ENCODE peak calls at places on chromosomes 16 and 17, in six cellular contexts. X is IMR-90; E is pancreas; J is heart left ventricle; O is adrenal gland; T is CD8-positive, alpha-beta T cell. S is an unnamed sample. For H3K27me3, the result is how much of the 10 kb centered on the place peaks cover.

GRCh38 chr17:69972251-69972650 is 102.8 kb upstream of the KCNJ16 start:
- DNase-seq in X (peak), E (no peak), J (no peak), O (no peak), T (no peak), S (no peak)

GRCh38 chr16:15807603-15808009 is 49.2 kb downstream of the MYH11 start:
- DNase-seq in X (peak), E (no peak), J (no peak), O (no peak), T (no peak), S (no peak)

GRCh38 chr16:78094166-78094565 is 5.3 kb upstream of the WWOX start:
- DNase-seq in X (no peak), E (no peak), J (no peak), O (no peak), T (no peak), S (no peak)

GRCh38 chr17:37483311-37484039 is 6.2 kb upstream of the DUSP14 start:
- DNase-seq in X (peak), E (no peak), J (no peak), O (no peak), T (no peak), S (no peak)

GRCh38 chr16:85017151-85017550 is 5.8 kb upstream of the ZDHHC7 start:
- DNase-seq in X (peak), E (no peak), J (no peak), O (no peak), T (no peak), S (no peak)

GRCh38 chr16:71441348-71441781 is 489 bp downstream of the TLE7 start:
- DNase-seq in X (no peak), E (no peak), J (no peak), O (no peak), T (no peak), S (no peak)

GRCh38 chr17:31261596-31261995 is 35.4 kb downstream of the OMG start:
- DNase-seq in X (no peak), E (no peak), J (no peak), O (no peak), T (no peak), S (no peak)

GRCh38 chr16:57720142-57720575 is 15.4 kb upstream of the KATNB1 start:
- DNase-seq in X (peak), E (peak), J (no peak), O (peak), T (no peak), S (no peak)

GRCh38 chr16:82061861-82062525 is 26.9 kb downstream of the HSD17B2 start:
- DNase-seq in X (peak), E (no peak), J (no peak), O (no peak), T (no peak), S (no peak)

GRCh38 chr16:4792951-4793513 is 2.1 kb upstream of the SMIM22 start:
- DNase-seq in X (no peak), E (no peak), J (no peak), O (no peak), T (no peak), S (no peak)

GRCh38 chr17:77420804-77421634 is 280.2 kb downstream of the SEC14L1 start:
- DNase-seq in X (peak), E (no peak), J (peak), O (no peak), T (no peak), S (peak)

GRCh38 chr17:44688675-44689491 is 693 bp downstream of the CCDC43 start:
- DNase-seq in X (peak), E (no peak), J (no peak), O (no peak), T (no peak), S (no peak)

GRCh38 chr17:38584350-38584925 is 21.3 kb downstream of the SRCIN1 start:
- DNase-seq in X (peak), E (peak), J (peak), O (peak), T (no peak), S (peak)

GRCh38 chr17:79026345-79027273 is 2.6 kb downstream of the C1QTNF1 start:
- DNase-seq in X (peak), E (no peak), J (peak), O (peak), T (no peak), S (no peak)

GRCh38 chr17:20225162-20226115 is 216.3 kb downstream of the SPECC1 start:
- DNase-seq in X (no peak), E (no peak), J (no peak), O (no peak), T (no peak), S (no peak)

GRCh38 chr17:55086635-55087058 is 118.1 kb downstream of the STXBP4 start:
- DNase-seq in X (peak), E (no peak), J (no peak), O (no peak), T (no peak), S (no peak)

GRCh38 chr17:30920282-30920681 is 1.5 kb upstream of the ADAP2 start:
- DNase-seq in X (peak), E (no peak), J (peak), O (no peak), T (no peak), S (no peak)

GRCh38 chr17:77204531-77204930 is 63.8 kb downstream of the SEC14L1 start:
- DNase-seq in X (no peak), E (no peak), J (no peak), O (no peak), T (no peak), S (no peak)

GRCh38 chr17:50828508-50829170 is 6.7 kb upstream of the WFIKKN2 start:
- DNase-seq in X (no peak), E (no peak), J (no peak), O (no peak), T (no peak), S (no peak)

GRCh38 chr17:80356231-80356856 is 58.6 kb upstream of the ENDOV start:
- DNase-seq in X (no peak), E (no peak), J (no peak), O (no peak), T (no peak), S (no peak)

GRCh38 chr17:69287168-69287567 is 39.8 kb downstream of the ABCA5 start:
- DNase-seq in X (peak), E (no peak), J (no peak), O (no peak), T (no peak), S (no peak)

GRCh38 chr16:30381351-30382041 is 865 bp downstream of the SEPTIN1 start:
- DNase-seq in X (no peak), E (no peak), J (no peak), O (no peak), T (no peak), S (no peak)

GRCh38 chr17:18263885-18264682 is 3.6 kb downstream of the MIEF2 start:
- DNase-seq in X (no peak), E (no peak), J (no peak), O (no peak), T (no peak), S (no peak)

GRCh38 chr17:59837362-59838195 is 55.2 kb downstream of the TUBD1 start:
- DNase-seq in X (peak), E (peak), J (no peak), O (peak), T (no peak), S (peak)

GRCh38 chr17:67132366-67132765 is 88.0 kb downstream of the CACNG1 start:
- DNase-seq in X (no peak), E (no peak), J (no peak), O (no peak), T (no peak), S (no peak)

GRCh38 chr17:4747847-4748246 is 8.1 kb upstream of the CXCL16 start:
- DNase-seq in X (no peak), E (no peak), J (no peak), O (no peak), T (no peak), S (no peak)

GRCh38 chr17:42672038-42672437 is 4.8 kb downstream of the PLEKHH3 start:
- DNase-seq in X (no peak), E (peak), J (peak), O (no peak), T (no peak), S (no peak)

GRCh38 chr16:3094289-3095027 is 4.6 kb downstream of the ZSCAN10 start:
- DNase-seq in X (peak), E (no peak), J (no peak), O (no peak), T (peak), S (peak)

GRCh38 chr16:72673118-72673517 is 374.8 kb downstream of the ZFHX3 start:
- DNase-seq in X (peak), E (no peak), J (no peak), O (no peak), T (no peak), S (no peak)

GRCh38 chr17:42252528-42253172 is 23.5 kb downstream of the STAT5B start:
- DNase-seq in X (no peak), E (no peak), J (no peak), O (no peak), T (no peak), S (no peak)

GRCh38 chr16:4200000-4200780 is 41.7 kb downstream of the SRL start:
- DNase-seq in X (peak), E (peak), J (peak), O (peak), T (no peak), S (peak)

GRCh38 chr17:82094931-82095776 is 2.9 kb downstream of the FASN start:
- DNase-seq in X (no peak), E (no peak), J (peak), O (peak), T (no peak), S (no peak)
- H3K27ac ChIP-seq in X (no peak), E (no peak), J (no peak), O (no peak), T (no peak), S (no peak)

DNA sequence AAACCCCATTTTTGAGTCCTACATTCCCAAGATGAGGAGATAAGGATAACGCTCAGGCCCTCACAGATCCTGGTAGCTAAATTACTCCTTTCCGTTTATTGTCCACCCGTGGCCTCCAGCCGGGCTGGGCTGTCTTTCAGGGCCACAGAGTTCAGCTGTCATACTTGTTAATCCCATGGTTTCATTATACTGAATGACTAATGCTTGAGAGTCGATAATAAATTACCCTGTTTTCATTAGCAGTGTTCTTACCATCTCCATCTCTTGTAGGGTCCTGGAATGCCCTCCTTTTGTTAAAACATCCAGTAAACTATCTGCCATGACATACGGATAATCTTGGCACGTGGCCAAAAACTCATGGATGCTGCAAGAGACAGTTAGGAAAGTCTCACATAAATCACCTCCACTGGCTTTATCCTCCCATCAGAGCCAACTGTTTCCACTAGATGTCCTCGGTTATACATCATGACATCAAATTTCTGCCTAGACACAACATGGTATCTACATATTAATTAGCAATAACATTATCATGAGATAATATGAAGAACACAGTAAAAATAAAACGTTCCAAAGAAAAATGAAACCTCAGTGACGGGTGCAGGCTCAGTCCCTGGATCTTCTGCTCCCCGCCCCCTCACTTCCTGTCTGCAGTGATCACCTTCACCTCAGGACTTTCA is 45.3 kb downstream of the BRD7 start:
- DNase-seq in X (peak), E (no peak), J (no peak), O (no peak), T (no peak), S (no peak)
- TF ChIP-seq CTCF in X (peak), E (no peak), J (no peak), O (no peak), T (peak), S (peak)

GRCh38 chr17:49168706-49169105 is 36.1 kb downstream of the B4GALNT2 start:
- DNase-seq in X (no peak), E (no peak), J (no peak), O (no peak), T (no peak), S (no peak)
- H3K27me3 ChIP-seq in X (half or more), E (under half), J (under half), O (under half), T (under half), S (under half)

DNA sequence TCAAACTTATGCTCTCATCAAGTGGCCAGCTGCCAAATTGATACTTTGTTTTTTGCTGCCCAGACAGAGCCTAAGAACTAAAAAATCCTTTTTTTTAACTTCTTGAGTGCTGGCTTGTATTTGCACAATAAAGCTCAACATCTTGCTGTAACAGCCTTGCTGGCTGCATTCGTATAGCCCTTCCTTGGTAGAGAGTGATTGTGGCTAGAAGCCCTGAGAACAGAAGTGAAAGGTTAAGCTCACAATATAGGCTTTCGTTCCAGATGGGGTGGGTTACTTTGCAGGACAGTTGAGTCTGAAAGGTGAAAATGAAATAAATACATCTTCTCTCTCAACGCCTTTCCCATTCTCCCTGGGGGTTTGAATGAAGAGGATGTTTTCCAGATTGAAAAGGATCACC is 278.8 kb downstream of the HS3ST3B1 start:
- DNase-seq in X (no peak), E (no peak), J (no peak), O (no peak), T (no peak), S (no peak)
- H3K27ac ChIP-seq in X (no peak), E (no peak), J (no peak), O (no peak), T (no peak), S (no peak)

GRCh38 chr16:23500866-23501234 is 9.4 kb downstream of the GGA2 start:
- DNase-seq in X (no peak), E (no peak), J (no peak), O (no peak), T (no peak), S (no peak)
- TF ChIP-seq CTCF in X (no peak), E (no peak), J (no peak), O (no peak), T (no peak), S (no peak)

GRCh38 chr17:58192612-58193011 is at the start of gene EPX:
- DNase-seq in X (no peak), E (no peak), J (no peak), O (no peak), T (no peak), S (no peak)
- H3K27me3 ChIP-seq in X (under half), E (under half), J (under half), O (under half), T (under half), S (under half)

GRCh38 chr17:49746791-49747490 is 17.0 kb downstream of the FAM117A start:
- DNase-seq in X (no peak), E (no peak), J (no peak), O (no peak), T (no peak), S (no peak)
- H3K27ac ChIP-seq in X (no peak), E (no peak), J (no peak), O (no peak), T (peak), S (peak)

GRCh38 chr16:87703071-87703470 is 62.7 kb downstream of the KLHDC4 start:
- DNase-seq in X (no peak), E (no peak), J (no peak), O (no peak), T (no peak), S (no peak)

GRCh38 chr16:87701066-87701425 is 64.7 kb downstream of the KLHDC4 start:
- DNase-seq in X (no peak), E (no peak), J (no peak), O (no peak), T (no peak), S (no peak)

GRCh38 chr16:87701505-87701921 is 64.3 kb downstream of the KLHDC4 start:
- DNase-seq in X (no peak), E (no peak), J (no peak), O (no peak), T (no peak), S (no peak)

GRCh38 chr16:87703835-87704375 is 61.9 kb downstream of the KLHDC4 start:
- DNase-seq in X (no peak), E (no peak), J (no peak), O (no peak), T (no peak), S (no peak)

GRCh38 chr16:87702325-87702811 is 63.4 kb downstream of the KLHDC4 start:
- DNase-seq in X (peak), E (no peak), J (no peak), O (no peak), T (no peak), S (peak)
- TF ChIP-seq CTCF in X (peak), E (no peak), J (peak), O (peak), T (no peak), S (peak)

GRCh38 chr16:1535391-1536291 is 2.2 kb downstream of the TMEM204 start:
- DNase-seq in X (no peak), E (no peak), J (peak), O (no peak), T (no peak), S (peak)
- H3K27me3 ChIP-seq in X (under half), E (under half), J (under half), O (under half), T (under half), S (under half)